ENCODE peak calls at places on chromosomes 1 and 21, in six cellular contexts. One of them, this sample, is unnamed.

GRCh38 chr1:91693542-91693941 is 192.4 kb downstream of the TGFBR3 start:
- DNase-seq in effector memory CD4-positive, alpha-beta T cell: no peak
- DNase-seq in COR-L47: no peak
- DNase-seq in Calu3: no peak
- DNase-seq in activated CD4-positive, alpha-beta T cell treated with anti-CD3 and anti-CD28 coated beads, Interleukin-2, amount 50 U/mL, for 48 hours: no peak
- DNase-seq in uterus: no peak
- DNase-seq in this sample: no peak

GRCh38 chr1:53376742-53377437 is 49.0 kb upstream of the LRP8 start:
- DNase-seq in Calu3: no peak
- DNase-seq in effector memory CD4-positive, alpha-beta T cell: no peak
- DNase-seq in uterus: no peak
- DNase-seq in activated CD4-positive, alpha-beta T cell treated with anti-CD3 and anti-CD28 coated beads, Interleukin-2, amount 50 U/mL, for 48 hours: no peak
- DNase-seq in COR-L47: peak
- DNase-seq in this sample: no peak

GRCh38 chr1:101022294-101022693 is 3.3 kb downstream of the DPH5 start:
- DNase-seq in uterus: no peak
- DNase-seq in COR-L47: no peak
- DNase-seq in activated CD4-positive, alpha-beta T cell treated with anti-CD3 and anti-CD28 coated beads, Interleukin-2, amount 50 U/mL, for 48 hours: no peak
- DNase-seq in Calu3: no peak
- DNase-seq in effector memory CD4-positive, alpha-beta T cell: no peak
- DNase-seq in this sample: no peak

GRCh38 chr1:23664837-23665795 is 26.5 kb upstream of the RPL11 start:
- DNase-seq in effector memory CD4-positive, alpha-beta T cell: no peak
- DNase-seq in Calu3: no peak
- DNase-seq in uterus: no peak
- DNase-seq in activated CD4-positive, alpha-beta T cell treated with anti-CD3 and anti-CD28 coated beads, Interleukin-2, amount 50 U/mL, for 48 hours: peak
- DNase-seq in COR-L47: no peak
- DNase-seq in this sample: no peak

GRCh38 chr21:37503848-37504467 is 137.4 kb downstream of the DYRK1A start:
- DNase-seq in activated CD4-positive, alpha-beta T cell treated with anti-CD3 and anti-CD28 coated beads, Interleukin-2, amount 50 U/mL, for 48 hours: no peak
- DNase-seq in COR-L47: no peak
- DNase-seq in Calu3: no peak
- DNase-seq in uterus: no peak
- DNase-seq in effector memory CD4-positive, alpha-beta T cell: no peak
- DNase-seq in this sample: no peak

GRCh38 chr21:36419996-36420395 is 34.8 kb downstream of the CHAF1B start:
- DNase-seq in COR-L47: peak
- DNase-seq in uterus: peak
- DNase-seq in effector memory CD4-positive, alpha-beta T cell: no peak
- DNase-seq in Calu3: peak
- DNase-seq in activated CD4-positive, alpha-beta T cell treated with anti-CD3 and anti-CD28 coated beads, Interleukin-2, amount 50 U/mL, for 48 hours: peak
- DNase-seq in this sample: peak

GRCh38 chr1:11913291-11913690 is 12.9 kb downstream of the KIAA2013 start:
- DNase-seq in Calu3: no peak
- DNase-seq in activated CD4-positive, alpha-beta T cell treated with anti-CD3 and anti-CD28 coated beads, Interleukin-2, amount 50 U/mL, for 48 hours: no peak
- DNase-seq in effector memory CD4-positive, alpha-beta T cell: no peak
- DNase-seq in uterus: no peak
- DNase-seq in COR-L47: no peak
- DNase-seq in this sample: no peak

GRCh38 chr1:34250342-34250741 is 73.6 kb downstream of the C1orf94 start:
- DNase-seq in Calu3: no peak
- DNase-seq in activated CD4-positive, alpha-beta T cell treated with anti-CD3 and anti-CD28 coated beads, Interleukin-2, amount 50 U/mL, for 48 hours: no peak
- DNase-seq in uterus: no peak
- DNase-seq in COR-L47: no peak
- DNase-seq in effector memory CD4-positive, alpha-beta T cell: no peak
- DNase-seq in this sample: no peak

GRCh38 chr1:49197081-49197480 is 420.4 kb upstream of the BEND5 start:
- DNase-seq in Calu3: no peak
- DNase-seq in effector memory CD4-positive, alpha-beta T cell: no peak
- DNase-seq in COR-L47: no peak
- DNase-seq in uterus: no peak
- DNase-seq in activated CD4-positive, alpha-beta T cell treated with anti-CD3 and anti-CD28 coated beads, Interleukin-2, amount 50 U/mL, for 48 hours: no peak
- DNase-seq in this sample: no peak

GRCh38 chr1:118486213-118486612 is 301.2 kb upstream of the SPAG17 start:
- DNase-seq in Calu3: no peak
- DNase-seq in activated CD4-positive, alpha-beta T cell treated with anti-CD3 and anti-CD28 coated beads, Interleukin-2, amount 50 U/mL, for 48 hours: no peak
- DNase-seq in COR-L47: no peak
- DNase-seq in effector memory CD4-positive, alpha-beta T cell: no peak
- DNase-seq in uterus: no peak
- DNase-seq in this sample: no peak

GRCh38 chr21:37087188-37087587 is 14.1 kb downstream of the TTC3 start:
- DNase-seq in activated CD4-positive, alpha-beta T cell treated with anti-CD3 and anti-CD28 coated beads, Interleukin-2, amount 50 U/mL, for 48 hours: no peak
- DNase-seq in uterus: no peak
- DNase-seq in COR-L47: peak
- DNase-seq in effector memory CD4-positive, alpha-beta T cell: no peak
- DNase-seq in Calu3: peak
- DNase-seq in this sample: no peak

GRCh38 chr1:6205849-6206845 is at the start of gene RNF207:
- DNase-seq in effector memory CD4-positive, alpha-beta T cell: peak
- DNase-seq in uterus: peak
- DNase-seq in Calu3: peak
- DNase-seq in activated CD4-positive, alpha-beta T cell treated with anti-CD3 and anti-CD28 coated beads, Interleukin-2, amount 50 U/mL, for 48 hours: peak
- DNase-seq in COR-L47: no peak
- DNase-seq in this sample: peak

GRCh38 chr1:100036718-100037664 is 67.2 kb downstream of the SLC35A3 start:
- DNase-seq in Calu3: no peak
- DNase-seq in COR-L47: no peak
- DNase-seq in activated CD4-positive, alpha-beta T cell treated with anti-CD3 and anti-CD28 coated beads, Interleukin-2, amount 50 U/mL, for 48 hours: no peak
- DNase-seq in uterus: no peak
- DNase-seq in effector memory CD4-positive, alpha-beta T cell: no peak
- DNase-seq in this sample: no peak

GRCh38 chr21:45516071-45516670 is 26.1 kb downstream of the SLC19A1 start:
- DNase-seq in Calu3: no peak
- DNase-seq in uterus: no peak
- DNase-seq in activated CD4-positive, alpha-beta T cell treated with anti-CD3 and anti-CD28 coated beads, Interleukin-2, amount 50 U/mL, for 48 hours: no peak
- DNase-seq in COR-L47: no peak
- DNase-seq in effector memory CD4-positive, alpha-beta T cell: no peak
- DNase-seq in this sample: no peak

GRCh38 chr1:207152792-207153434 is 48.9 kb downstream of the C4BPA start:
- DNase-seq in uterus: no peak
- DNase-seq in COR-L47: no peak
- DNase-seq in effector memory CD4-positive, alpha-beta T cell: no peak
- DNase-seq in activated CD4-positive, alpha-beta T cell treated with anti-CD3 and anti-CD28 coated beads, Interleukin-2, amount 50 U/mL, for 48 hours: no peak
- DNase-seq in Calu3: no peak
- DNase-seq in this sample: no peak

GRCh38 chr21:32930673-32931072 is 95.1 kb upstream of the OLIG2 start:
- DNase-seq in activated CD4-positive, alpha-beta T cell treated with anti-CD3 and anti-CD28 coated beads, Interleukin-2, amount 50 U/mL, for 48 hours: no peak
- DNase-seq in effector memory CD4-positive, alpha-beta T cell: no peak
- DNase-seq in COR-L47: no peak
- DNase-seq in uterus: no peak
- DNase-seq in Calu3: no peak
- DNase-seq in this sample: no peak

GRCh38 chr1:201791051-201791774 is 37.7 kb upstream of the IPO9 start:
- DNase-seq in uterus: no peak
- DNase-seq in Calu3: no peak
- DNase-seq in effector memory CD4-positive, alpha-beta T cell: no peak
- DNase-seq in COR-L47: peak
- DNase-seq in activated CD4-positive, alpha-beta T cell treated with anti-CD3 and anti-CD28 coated beads, Interleukin-2, amount 50 U/mL, for 48 hours: no peak
- DNase-seq in this sample: no peak

GRCh38 chr1:29801561-29801973 is 565.2 kb downstream of the PTPRU start:
- DNase-seq in effector memory CD4-positive, alpha-beta T cell: no peak
- DNase-seq in COR-L47: no peak
- DNase-seq in activated CD4-positive, alpha-beta T cell treated with anti-CD3 and anti-CD28 coated beads, Interleukin-2, amount 50 U/mL, for 48 hours: no peak
- DNase-seq in Calu3: no peak
- DNase-seq in uterus: peak
- DNase-seq in this sample: no peak

GRCh38 chr1:161298116-161298515 is 11.7 kb downstream of the MPZ start:
- DNase-seq in uterus: no peak
- DNase-seq in effector memory CD4-positive, alpha-beta T cell: no peak
- DNase-seq in activated CD4-positive, alpha-beta T cell treated with anti-CD3 and anti-CD28 coated beads, Interleukin-2, amount 50 U/mL, for 48 hours: no peak
- DNase-seq in COR-L47: no peak
- DNase-seq in Calu3: no peak
- DNase-seq in this sample: no peak

GRCh38 chr1:213684454-213684853 is 303.3 kb upstream of the PROX1 start:
- DNase-seq in COR-L47: no peak
- DNase-seq in activated CD4-positive, alpha-beta T cell treated with anti-CD3 and anti-CD28 coated beads, Interleukin-2, amount 50 U/mL, for 48 hours: no peak
- DNase-seq in uterus: no peak
- DNase-seq in effector memory CD4-positive, alpha-beta T cell: no peak
- DNase-seq in Calu3: no peak
- DNase-seq in this sample: no peak

GRCh38 chr1:61618755-61619154 is 106.2 kb downstream of the TM2D1 start:
- DNase-seq in activated CD4-positive, alpha-beta T cell treated with anti-CD3 and anti-CD28 coated beads, Interleukin-2, amount 50 U/mL, for 48 hours: no peak
- DNase-seq in uterus: no peak
- DNase-seq in Calu3: no peak
- DNase-seq in effector memory CD4-positive, alpha-beta T cell: no peak
- DNase-seq in COR-L47: no peak
- DNase-seq in this sample: no peak

GRCh38 chr1:9201421-9202239 is 32.9 kb upstream of the H6PD start:
- DNase-seq in Calu3: no peak
- DNase-seq in effector memory CD4-positive, alpha-beta T cell: no peak
- DNase-seq in activated CD4-positive, alpha-beta T cell treated with anti-CD3 and anti-CD28 coated beads, Interleukin-2, amount 50 U/mL, for 48 hours: no peak
- DNase-seq in uterus: no peak
- DNase-seq in COR-L47: no peak
- DNase-seq in this sample: no peak

GRCh38 chr1:116878804-116879477 is 30.8 kb upstream of the PTGFRN start:
- DNase-seq in Calu3: no peak
- DNase-seq in uterus: peak
- DNase-seq in activated CD4-positive, alpha-beta T cell treated with anti-CD3 and anti-CD28 coated beads, Interleukin-2, amount 50 U/mL, for 48 hours: no peak
- DNase-seq in COR-L47: peak
- DNase-seq in effector memory CD4-positive, alpha-beta T cell: no peak
- DNase-seq in this sample: no peak

GRCh38 chr1:43706598-43707190 is 642 bp upstream of the ST3GAL3 start:
- DNase-seq in uterus: no peak
- DNase-seq in effector memory CD4-positive, alpha-beta T cell: no peak
- DNase-seq in COR-L47: no peak
- DNase-seq in Calu3: peak
- DNase-seq in activated CD4-positive, alpha-beta T cell treated with anti-CD3 and anti-CD28 coated beads, Interleukin-2, amount 50 U/mL, for 48 hours: peak
- DNase-seq in this sample: no peak

GRCh38 chr1:225617479-225617878 is 35.4 kb downstream of the ENAH start:
- DNase-seq in effector memory CD4-positive, alpha-beta T cell: no peak
- DNase-seq in uterus: no peak
- DNase-seq in Calu3: no peak
- DNase-seq in activated CD4-positive, alpha-beta T cell treated with anti-CD3 and anti-CD28 coated beads, Interleukin-2, amount 50 U/mL, for 48 hours: no peak
- DNase-seq in COR-L47: no peak
- DNase-seq in this sample: no peak

GRCh38 chr21:31526040-31526439 is 133.5 kb upstream of the SOD1 start:
- DNase-seq in effector memory CD4-positive, alpha-beta T cell: no peak
- DNase-seq in uterus: no peak
- DNase-seq in activated CD4-positive, alpha-beta T cell treated with anti-CD3 and anti-CD28 coated beads, Interleukin-2, amount 50 U/mL, for 48 hours: no peak
- DNase-seq in COR-L47: no peak
- DNase-seq in Calu3: no peak
- DNase-seq in this sample: no peak